ENCODE peak calls at places on chromosome 5, in four cellular contexts. I, V, Y and Z are unnamed samples.

GRCh38 chr5:369151-369939 is 47.8 kb downstream of the AHRR start:
- DNase-seq in Y (no peak), I (no peak), V (no peak), Z (peak; percentile 18)

GRCh38 chr5:121698690-121699089 is 153.0 kb upstream of the FTMT start:
- DNase-seq in I (no peak), V (no peak), Y (no peak), Z (no peak)

GRCh38 chr5:80369521-80369920 is 38.3 kb upstream of the ZFYVE16 start:
- DNase-seq in I (peak; percentile 84), Y (no peak), V (no peak), Z (no peak)

GRCh38 chr5:55604611-55605067 is 69.9 kb upstream of the PLPP1 start:
- DNase-seq in I (no peak), Y (no peak), V (no peak), Z (no peak)

GRCh38 chr5:59342181-59342580 is 551.3 kb downstream of the PDE4D start:
- DNase-seq in I (no peak), Y (no peak), V (peak; percentile 2), Z (no peak)

GRCh38 chr5:61330341-61330878 is 1.6 kb upstream of the ZSWIM6 start:
- DNase-seq in Y (no peak), I (peak; percentile 70), V (no peak), Z (no peak)

GRCh38 chr5:43305948-43306563 is 7.2 kb downstream of the HMGCS1 start:
- DNase-seq in V (peak; percentile 44), I (peak; percentile 72), Y (peak; percentile 62), Z (no peak)

GRCh38 chr5:151696470-151697061 is 9.9 kb upstream of the SPARC start:
- DNase-seq in V (no peak), Y (peak; percentile 82), I (no peak), Z (no peak)

GRCh38 chr5:10635257-10635860 is 71.5 kb downstream of the ANKRD33B start:
- DNase-seq in I (no peak), V (no peak), Y (peak; percentile 68), Z (no peak)

GRCh38 chr5:147731708-147732551 is 50.6 kb downstream of the JAKMIP2 start:
- DNase-seq in V (no peak), I (no peak), Y (no peak), Z (no peak)

GRCh38 chr5:138139776-138140080 is 500 bp upstream of the NME5 start:
- DNase-seq in Y (no peak), I (no peak), V (no peak), Z (no peak)

GRCh38 chr5:24623018-24623417 is 21.8 kb downstream of the CDH10 start:
- DNase-seq in V (no peak), Y (no peak), I (no peak), Z (no peak)

GRCh38 chr5:150163547-150164059 is 3.0 kb upstream of the CDX1 start:
- DNase-seq in Y (no peak), I (no peak), V (no peak), Z (no peak)

GRCh38 chr5:176608937-176609723 is 826 bp downstream of the GPRIN1 start:
- DNase-seq in Y (no peak), V (no peak), I (no peak), Z (no peak)

GRCh38 chr5:178108446-178108845 is 4.9 kb upstream of the N4BP3 start:
- DNase-seq in I (no peak), V (no peak), Y (no peak), Z (no peak)

GRCh38 chr5:112492291-112492690 is 73.2 kb upstream of the EPB41L4A start:
- DNase-seq in Y (peak; percentile 30), V (no peak), I (peak; percentile 15), Z (no peak)

GRCh38 chr5:38598994-38599611 is 42.7 kb upstream of the LIFR start:
- DNase-seq in V (no peak), I (no peak), Y (peak; percentile 89), Z (no peak)